ENCODE peak calls at places on chromosomes 7 and 10, in six cellular contexts. A is stimulated activated CD4-positive, alpha-beta T cell treated with anti-CD3 and anti-CD28 coated beads, Interleukin-2, amount 100 ng/mL, for 48 hours; K is naive thymus-derived CD8-positive, alpha-beta T cell; G is lung; U is NCI-H1092; T is GF-D8. Q is an unnamed sample.

GRCh38 chr10:87976101-87976743 is 112.8 kb downstream of the PTEN start:
- DNase-seq in A (no peak), K (no peak), G (no peak), U (no peak), T (no peak), Q (no peak)

GRCh38 chr7:23655433-23655832 is 24.6 kb upstream of the FAM221A start:
- DNase-seq in A (no peak), K (no peak), G (no peak), U (no peak), T (no peak), Q (no peak)

GRCh38 chr7:22610871-22611757 is 111.1 kb upstream of the STEAP1B start:
- DNase-seq in A (no peak), K (no peak), G (no peak), U (no peak), T (no peak), Q (no peak)

GRCh38 chr10:47253651-47254375 is 46.2 kb upstream of the GDF10 start:
- DNase-seq in A (no peak), K (peak; percentile 5), G (no peak), U (no peak), T (no peak), Q (no peak)

GRCh38 chr10:69769395-69769989 is 32.2 kb upstream of the COL13A1 start:
- DNase-seq in A (no peak), K (no peak), G (no peak), U (no peak), T (no peak), Q (no peak)

GRCh38 chr10:10605551-10606081 is 412.1 kb upstream of the CELF2 start:
- DNase-seq in A (no peak), K (no peak), G (no peak), U (no peak), T (no peak), Q (no peak)

GRCh38 chr7:18689535-18689934 is 194.0 kb downstream of the HDAC9 start:
- DNase-seq in A (no peak), K (no peak), G (no peak), U (no peak), T (no peak), Q (no peak)

GRCh38 chr10:98055875-98056516 is 25.6 kb upstream of the CRTAC1 start:
- DNase-seq in A (peak; percentile 7), K (no peak), G (no peak), U (no peak), T (no peak), Q (no peak)

GRCh38 chr7:94298943-94299342 is 95.8 kb upstream of the COL1A2 start:
- DNase-seq in A (no peak), K (no peak), G (no peak), U (no peak), T (no peak), Q (no peak)

GRCh38 chr7:100677308-100678095 is 4.0 kb downstream of the GNB2 start:
- DNase-seq in A (no peak), K (no peak), G (no peak), U (no peak), T (no peak), Q (no peak)

GRCh38 chr7:24821045-24821853 is 64.0 kb upstream of the GSDME start:
- DNase-seq in A (peak; percentile 62), K (peak; percentile 71), G (peak; percentile 47), U (no peak), T (peak; percentile 76), Q (peak; percentile 75)

GRCh38 chr10:62099299-62099698 is 169.3 kb downstream of the RTKN2 start:
- DNase-seq in A (no peak), K (no peak), G (no peak), U (no peak), T (no peak), Q (no peak)

GRCh38 chr10:69351589-69351988 is 65.1 kb downstream of the TACR2 start:
- DNase-seq in A (no peak), K (no peak), G (no peak), U (no peak), T (no peak), Q (no peak)

GRCh38 chr10:70493660-70494234 is 15.2 kb downstream of the PALD1 start:
- DNase-seq in A (no peak), K (no peak), G (no peak), U (no peak), T (peak; percentile 48), Q (no peak)

GRCh38 chr7:101804642-101805401 is 12.6 kb upstream of the CUX1 start:
- DNase-seq in A (no peak), K (peak; percentile 31), G (no peak), U (no peak), T (no peak), Q (peak; percentile 4)

GRCh38 chr7:90412458-90413184 is 9.4 kb downstream of the CLDN12 start:
- DNase-seq in A (no peak), K (no peak), G (no peak), U (no peak), T (no peak), Q (no peak)

GRCh38 chr10:68560201-68560915 is at the start of gene TET1:
- DNase-seq in A (no peak), K (peak; percentile 26), G (no peak), U (peak; percentile 33), T (no peak), Q (no peak)

GRCh38 chr10:33800986-33801385 is 466.5 kb upstream of the NRP1 start:
- DNase-seq in A (no peak), K (no peak), G (no peak), U (no peak), T (no peak), Q (no peak)

GRCh38 chr10:3758491-3758970 is 26.5 kb downstream of the KLF6 start:
- DNase-seq in A (no peak), K (no peak), G (no peak), U (no peak), T (no peak), Q (no peak)

GRCh38 chr10:35855155-35855947 is 213.3 kb upstream of the FZD8 start:
- DNase-seq in A (no peak), K (no peak), G (no peak), U (no peak), T (no peak), Q (no peak)

GRCh38 chr10:125538947-125539649 is 143.9 kb downstream of the TEX36 start:
- DNase-seq in A (no peak), K (no peak), G (no peak), U (peak; percentile 85), T (no peak), Q (no peak)

GRCh38 chr7:4133491-4134044 is 548.5 kb upstream of the FOXK1 start:
- DNase-seq in A (no peak), K (no peak), G (no peak), U (no peak), T (no peak), Q (no peak)

GRCh38 chr10:103745264-103746247 is 109.8 kb downstream of the SH3PXD2A start:
- DNase-seq in A (peak; percentile 44), K (no peak), G (no peak), U (no peak), T (no peak), Q (peak; percentile 24)

GRCh38 chr7:27723086-27723485 is 16.9 kb upstream of the TAX1BP1 start:
- DNase-seq in A (no peak), K (no peak), G (no peak), U (no peak), T (peak; percentile 23), Q (no peak)

GRCh38 chr10:98748298-98748697 is 301.6 kb upstream of the HPS1 start:
- DNase-seq in A (no peak), K (no peak), G (no peak), U (no peak), T (no peak), Q (no peak)

GRCh38 chr10:102633282-102633681 is 11.0 kb upstream of the TRIM8 start:
- DNase-seq in A (no peak), K (no peak), G (peak; percentile 61), U (no peak), T (peak; percentile 75), Q (no peak)

GRCh38 chr7:81627565-81628287 is 142.1 kb downstream of the HGF start:
- DNase-seq in A (no peak), K (no peak), G (no peak), U (no peak), T (no peak), Q (no peak)

GRCh38 chr7:158292948-158293347 is 294.7 kb downstream of the PTPRN2 start:
- DNase-seq in A (no peak), K (no peak), G (no peak), U (no peak), T (no peak), Q (no peak)

GRCh38 chr10:122044045-122044661 is 55.2 kb downstream of the TACC2 start:
- DNase-seq in A (no peak), K (no peak), G (no peak), U (no peak), T (no peak), Q (no peak)

GRCh38 chr7:158228986-158229385 is 358.6 kb downstream of the PTPRN2 start:
- DNase-seq in A (no peak), K (no peak), G (no peak), U (no peak), T (no peak), Q (no peak)

GRCh38 chr7:157405501-157405900 is 68.7 kb downstream of the DNAJB6 start:
- DNase-seq in A (no peak), K (no peak), G (no peak), U (no peak), T (no peak), Q (no peak)

GRCh38 chr7:157772486-157773130 is 435.8 kb downstream of the DNAJB6 start:
- DNase-seq in A (no peak), K (no peak), G (no peak), U (no peak), T (no peak), Q (no peak)

GRCh38 chr10:77580500-77580899 is 57.1 kb downstream of the KCNMA1 start:
- DNase-seq in A (no peak), K (no peak), G (no peak), U (no peak), T (no peak), Q (no peak)

GRCh38 chr7:124856299-124856888 is 73.2 kb downstream of the POT1 start:
- DNase-seq in A (no peak), K (no peak), G (no peak), U (no peak), T (no peak), Q (no peak)

GRCh38 chr7:3585826-3586225 is 284.8 kb downstream of the SDK1 start:
- DNase-seq in A (no peak), K (no peak), G (no peak), U (no peak), T (no peak), Q (no peak)

GRCh38 chr10:119667562-119668328 is 16.6 kb downstream of the BAG3 start:
- DNase-seq in A (no peak), K (no peak), G (peak; percentile 57), U (peak; percentile 28), T (no peak), Q (no peak)